ENCODE peak calls at places on chromosomes 5 and 9, in six cellular contexts. X is sigmoid colon, Y is breast epithelium, I is H9, L is left ventricle myocardium inferior, Z is AG09309. F is an unnamed sample.

GRCh38 chr9:127828262-127829031 is 25.8 kb downstream of the FPGS start:
- DNase-seq in Z (no peak), X (peak; percentile 95), Y (peak; percentile 72), I (peak; percentile 96), L (peak; percentile 93), F (peak; percentile 70)

GRCh38 chr9:98204692-98205091 is 12.3 kb upstream of the CORO2A start:
- DNase-seq in I (no peak), X (no peak), Y (no peak), Z (no peak), L (no peak), F (no peak)

GRCh38 chr5:96228449-96228848 is 204.6 kb downstream of the PCSK1 start:
- DNase-seq in L (no peak), X (no peak), Y (no peak), I (no peak), Z (peak; percentile 58), F (no peak)

GRCh38 chr5:141805874-141806273 is 72.3 kb downstream of the PCDH1 start:
- DNase-seq in X (peak; percentile 72), Z (no peak), I (no peak), Y (no peak), L (peak; percentile 54), F (no peak)

GRCh38 chr5:13653709-13654108 is 290.8 kb downstream of the DNAH5 start:
- DNase-seq in X (no peak), Y (no peak), L (no peak), Z (no peak), I (no peak), F (no peak)

GRCh38 chr5:15533124-15533893 is 33.3 kb downstream of the FBXL7 start:
- DNase-seq in L (no peak), I (no peak), Y (no peak), X (no peak), Z (peak; percentile 39), F (no peak)

GRCh38 chr5:107604990-107605389 is 65.7 kb downstream of the EFNA5 start:
- DNase-seq in I (no peak), Y (no peak), Z (no peak), X (no peak), L (no peak), F (no peak)

GRCh38 chr5:134245101-134245604 is 19.3 kb upstream of the PPP2CA start:
- DNase-seq in L (no peak), Y (no peak), X (no peak), I (peak; percentile 56), Z (no peak), F (no peak)

GRCh38 chr5:131991593-131992324 is 19.7 kb downstream of the ACSL6 start:
- DNase-seq in Y (no peak), Z (no peak), X (no peak), I (no peak), L (no peak), F (no peak)

GRCh38 chr5:460413-460700 is 17.4 kb downstream of the EXOC3 start:
- DNase-seq in Z (no peak), Y (peak; percentile 28), L (peak; percentile 7), I (no peak), X (no peak), F (no peak)

GRCh38 chr5:132012385-132013005 is 1.0 kb upstream of the ACSL6 start:
- DNase-seq in Z (no peak), I (peak; percentile 82), X (peak; percentile 49), L (peak; percentile 43), Y (peak; percentile 62), F (peak; percentile 89)

GRCh38 chr9:136045595-136046554 is 49.2 kb downstream of the NACC2 start:
- DNase-seq in I (no peak), Z (no peak), Y (peak; percentile 49), X (peak; percentile 76), L (no peak), F (no peak)

GRCh38 chr9:136609838-136610311 is 52.8 kb upstream of the EGFL7 start:
- DNase-seq in Z (no peak), X (no peak), L (no peak), Y (no peak), I (no peak), F (no peak)

GRCh38 chr5:87020099-87020934 is 247.4 kb upstream of the RASA1 start:
- DNase-seq in Z (no peak), I (peak; percentile 47), L (peak; percentile 27), X (no peak), Y (no peak), F (no peak)

GRCh38 chr5:132059696-132060500 is 557 bp upstream of the IL3 start:
- DNase-seq in L (peak; percentile 11), I (peak; percentile 25), Z (no peak), Y (peak; percentile 47), X (peak; percentile 35), F (peak; percentile 33)

GRCh38 chr5:155728146-155728856 is 598.7 kb upstream of the SGCD start:
- DNase-seq in X (peak; percentile 70), I (peak; percentile 72), Z (peak; percentile 29), L (peak; percentile 69), Y (peak; percentile 63), F (peak; percentile 52)

GRCh38 chr5:93886917-93887361 is 145.5 kb upstream of the POU5F2 start:
- DNase-seq in I (no peak), L (no peak), X (no peak), Y (no peak), Z (no peak), F (no peak)

GRCh38 chr5:93790401-93790800 is 49.0 kb upstream of the POU5F2 start:
- DNase-seq in Y (no peak), L (no peak), X (no peak), I (no peak), Z (peak; percentile 24), F (no peak)

GRCh38 chr5:59335544-59335943 is 558.0 kb downstream of the PDE4D start:
- DNase-seq in Y (no peak), Z (no peak), I (no peak), L (no peak), X (no peak), F (no peak)

GRCh38 chr9:70880523-70880922 is 240.9 kb downstream of the TRPM3 start:
- DNase-seq in I (no peak), X (no peak), L (no peak), Y (no peak), Z (no peak), F (no peak)

GRCh38 chr9:72102520-72102919 is 42.1 kb upstream of the C9orf57 start:
- DNase-seq in I (no peak), Z (no peak), X (no peak), L (no peak), Y (no peak), F (no peak)

GRCh38 chr9:93593144-93593655 is 16.8 kb downstream of the PHF2 start:
- DNase-seq in I (no peak), Z (no peak), X (no peak), Y (no peak), L (no peak), F (no peak)

GRCh38 chr9:93591301-93591700 is 14.9 kb downstream of the PHF2 start:
- DNase-seq in I (no peak), Z (no peak), Y (no peak), L (no peak), X (no peak), F (peak; percentile 31)

GRCh38 chr9:93594041-93594756 is 17.8 kb downstream of the PHF2 start:
- DNase-seq in I (no peak), Z (no peak), L (no peak), X (no peak), Y (no peak), F (peak; percentile 30)

GRCh38 chr9:93591706-93592388 is 15.5 kb downstream of the PHF2 start:
- DNase-seq in Z (no peak), Y (no peak), I (no peak), L (no peak), X (no peak), F (peak; percentile 35)

GRCh38 chr9:93592389-93593021 is 16.1 kb downstream of the PHF2 start:
- DNase-seq in Y (no peak), I (peak; percentile 85), L (no peak), X (no peak), Z (no peak), F (peak; percentile 33)
- TF ChIP-seq CTCF in Y (no peak), I (peak; percentile 64), L (no peak), X (no peak), Z (peak; percentile 13), F (no peak)

DNA sequence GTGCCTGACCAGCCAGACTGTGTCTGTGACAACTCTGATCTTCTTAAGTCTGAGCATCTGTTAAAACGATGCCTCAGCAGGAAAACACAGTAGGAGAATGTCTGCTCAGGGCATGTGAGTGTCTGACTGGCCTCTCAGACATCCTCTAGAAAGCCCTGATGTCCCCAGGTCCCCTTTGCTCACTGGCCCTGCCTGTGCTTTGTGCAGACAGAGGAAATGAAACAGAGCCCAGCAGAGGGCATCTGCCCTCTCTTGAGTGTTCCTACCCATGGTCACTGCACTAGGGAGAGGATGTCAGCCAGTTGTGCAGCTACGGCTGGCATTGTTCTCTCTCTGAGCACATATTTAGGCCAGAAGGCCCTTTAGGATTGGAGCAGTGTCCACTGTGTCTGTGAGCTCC is 56.9 kb downstream of the TRPC7 start:
- DNase-seq in Y (no peak), X (no peak), L (no peak), Z (no peak), I (peak; percentile 50), F (no peak)
- TF ChIP-seq CTCF in Y (no peak), X (no peak), L (peak; percentile 22), Z (no peak), I (peak; percentile 49), F (no peak)

GRCh38 chr9:105859428-105860091 is 165.2 kb downstream of the TMEM38B start:
- DNase-seq in L (no peak), Y (no peak), I (no peak), X (no peak), Z (no peak), F (no peak)
- TF ChIP-seq CTCF in L (no peak), Y (no peak), I (no peak), X (no peak), Z (no peak), F (no peak)

GRCh38 chr9:133456409-133456808 is 3.4 kb upstream of the CACFD1 start:
- DNase-seq in L (no peak), X (no peak), I (no peak), Y (no peak), Z (no peak), F (no peak)
- TF ChIP-seq CTCF in L (no peak), X (no peak), I (peak; percentile 48), Y (no peak), Z (no peak), F (no peak)

GRCh38 chr9:92795000-92795399 is 30.4 kb upstream of the BICD2 start:
- DNase-seq in I (no peak), Y (no peak), Z (no peak), L (no peak), X (no peak), F (no peak)
- TF ChIP-seq CTCF in I (no peak), Y (no peak), Z (no peak), L (no peak), X (no peak), F (no peak)

GRCh38 chr9:115694014-115694413 is 459.6 kb upstream of the PAPPA start:
- DNase-seq in L (no peak), I (peak; percentile 49), Y (no peak), Z (peak; percentile 98), X (no peak), F (no peak)
- TF ChIP-seq CTCF in L (peak; percentile 41), I (peak; percentile 75), Y (no peak), Z (peak; percentile 56), X (no peak), F (peak; percentile 27)

GRCh38 chr9:22838266-22838665 is 391.6 kb downstream of the DMRTA1 start:
- DNase-seq in L (no peak), X (no peak), Z (no peak), Y (no peak), I (no peak), F (no peak)
- TF ChIP-seq CTCF in L (no peak), X (no peak), Z (no peak), Y (no peak), I (no peak), F (no peak)

GRCh38 chr5:111859031-111859430 is 102.0 kb upstream of the NREP start:
- DNase-seq in I (no peak), Z (no peak), X (no peak), L (no peak), Y (no peak), F (no peak)
- TF ChIP-seq CTCF in I (no peak), Z (no peak), X (no peak), L (no peak), Y (no peak), F (no peak)